ENCODE peak calls at places on chromosomes 3 and 15, in ten cellular contexts. One of them, this sample, is unnamed.
A peak's percentile ranks its signal among the peaks of the same experiment; 100 is the strongest.

GRCh38 chr15:73352082-73352481 is 16.7 kb downstream of the HCN4 start:
- DNase-seq in activated CD4-positive, alpha-beta T cell treated with anti-CD3 and anti-CD28 coated beads, Interleukin-2, amount 10 ng/mL, durations not matched to agents 24 days and 14 days: no peak
- DNase-seq in astrocyte: peak; percentile 14
- DNase-seq in activated CD4-positive, CD25-positive, alpha-beta regulatory T cell: no peak
- DNase-seq in pons: peak; percentile 25
- DNase-seq in GM23338: no peak
- DNase-seq in AG10803: peak; percentile 27
- DNase-seq in NCI-H1092: no peak
- DNase-seq in activated effector memory CD4-positive, alpha-beta T cell treated with anti-CD3 and anti-CD28 coated beads, Interleukin-2, amount 50 U/mL, for 16 hours: no peak
- DNase-seq in HFFc6: no peak
- DNase-seq in this sample: peak; percentile 39

GRCh38 chr3:39882111-39882510 is 72.7 kb downstream of the MYRIP start:
- DNase-seq in activated CD4-positive, alpha-beta T cell treated with anti-CD3 and anti-CD28 coated beads, Interleukin-2, amount 10 ng/mL, durations not matched to agents 24 days and 14 days: no peak
- DNase-seq in activated CD4-positive, CD25-positive, alpha-beta regulatory T cell: no peak
- DNase-seq in activated effector memory CD4-positive, alpha-beta T cell treated with anti-CD3 and anti-CD28 coated beads, Interleukin-2, amount 50 U/mL, for 16 hours: no peak
- DNase-seq in NCI-H1092: no peak
- DNase-seq in astrocyte: no peak
- DNase-seq in GM23338: no peak
- DNase-seq in pons: no peak
- DNase-seq in AG10803: no peak
- DNase-seq in HFFc6: no peak
- DNase-seq in this sample: no peak

GRCh38 chr15:80309769-80310384 is 57.9 kb upstream of the CTXND1 start:
- DNase-seq in NCI-H1092: no peak
- DNase-seq in AG10803: peak; percentile 34
- DNase-seq in activated CD4-positive, alpha-beta T cell treated with anti-CD3 and anti-CD28 coated beads, Interleukin-2, amount 10 ng/mL, durations not matched to agents 24 days and 14 days: no peak
- DNase-seq in pons: peak; percentile 35
- DNase-seq in astrocyte: no peak
- DNase-seq in activated effector memory CD4-positive, alpha-beta T cell treated with anti-CD3 and anti-CD28 coated beads, Interleukin-2, amount 50 U/mL, for 16 hours: no peak
- DNase-seq in GM23338: peak; percentile 68
- DNase-seq in HFFc6: peak; percentile 31
- DNase-seq in activated CD4-positive, CD25-positive, alpha-beta regulatory T cell: no peak
- DNase-seq in this sample: no peak

GRCh38 chr3:40258555-40258954 is 51.0 kb upstream of the EIF1B start:
- DNase-seq in NCI-H1092: no peak
- DNase-seq in AG10803: peak; percentile 22
- DNase-seq in activated CD4-positive, CD25-positive, alpha-beta regulatory T cell: no peak
- DNase-seq in GM23338: peak; percentile 33
- DNase-seq in activated CD4-positive, alpha-beta T cell treated with anti-CD3 and anti-CD28 coated beads, Interleukin-2, amount 10 ng/mL, durations not matched to agents 24 days and 14 days: no peak
- DNase-seq in astrocyte: peak; percentile 5
- DNase-seq in pons: no peak
- DNase-seq in activated effector memory CD4-positive, alpha-beta T cell treated with anti-CD3 and anti-CD28 coated beads, Interleukin-2, amount 50 U/mL, for 16 hours: no peak
- DNase-seq in HFFc6: peak; percentile 63
- DNase-seq in this sample: no peak

GRCh38 chr3:52851348-52851747 is 16.5 kb upstream of the MUSTN1 start:
- DNase-seq in activated effector memory CD4-positive, alpha-beta T cell treated with anti-CD3 and anti-CD28 coated beads, Interleukin-2, amount 50 U/mL, for 16 hours: no peak
- DNase-seq in activated CD4-positive, alpha-beta T cell treated with anti-CD3 and anti-CD28 coated beads, Interleukin-2, amount 10 ng/mL, durations not matched to agents 24 days and 14 days: peak; percentile 76
- DNase-seq in activated CD4-positive, CD25-positive, alpha-beta regulatory T cell: no peak
- DNase-seq in astrocyte: no peak
- DNase-seq in NCI-H1092: peak; percentile 12
- DNase-seq in HFFc6: peak; percentile 34
- DNase-seq in GM23338: peak; percentile 83
- DNase-seq in pons: peak; percentile 31
- DNase-seq in AG10803: peak; percentile 56
- DNase-seq in this sample: peak; percentile 31

GRCh38 chr3:49900491-49901153 is 3.1 kb downstream of the MST1R start:
- DNase-seq in AG10803: peak; percentile 52
- DNase-seq in HFFc6: peak; percentile 72
- DNase-seq in NCI-H1092: no peak
- DNase-seq in pons: no peak
- DNase-seq in astrocyte: peak; percentile 26
- DNase-seq in activated CD4-positive, CD25-positive, alpha-beta regulatory T cell: no peak
- DNase-seq in GM23338: peak; percentile 30
- DNase-seq in activated CD4-positive, alpha-beta T cell treated with anti-CD3 and anti-CD28 coated beads, Interleukin-2, amount 10 ng/mL, durations not matched to agents 24 days and 14 days: no peak
- DNase-seq in activated effector memory CD4-positive, alpha-beta T cell treated with anti-CD3 and anti-CD28 coated beads, Interleukin-2, amount 50 U/mL, for 16 hours: no peak
- DNase-seq in this sample: no peak

GRCh38 chr3:12663311-12663935 is 494 bp downstream of the RAF1 start:
- DNase-seq in GM23338: peak; percentile 51
- DNase-seq in AG10803: peak; percentile 53
- DNase-seq in NCI-H1092: no peak
- DNase-seq in activated effector memory CD4-positive, alpha-beta T cell treated with anti-CD3 and anti-CD28 coated beads, Interleukin-2, amount 50 U/mL, for 16 hours: peak; percentile 86
- DNase-seq in HFFc6: no peak
- DNase-seq in activated CD4-positive, CD25-positive, alpha-beta regulatory T cell: peak; percentile 49
- DNase-seq in activated CD4-positive, alpha-beta T cell treated with anti-CD3 and anti-CD28 coated beads, Interleukin-2, amount 10 ng/mL, durations not matched to agents 24 days and 14 days: no peak
- DNase-seq in pons: no peak
- DNase-seq in astrocyte: no peak
- DNase-seq in this sample: no peak

GRCh38 chr3:156818890-156819289 is 7.3 kb upstream of the LEKR1 start:
- DNase-seq in AG10803: peak; percentile 93
- DNase-seq in GM23338: no peak
- DNase-seq in pons: no peak
- DNase-seq in NCI-H1092: no peak
- DNase-seq in activated effector memory CD4-positive, alpha-beta T cell treated with anti-CD3 and anti-CD28 coated beads, Interleukin-2, amount 50 U/mL, for 16 hours: no peak
- DNase-seq in activated CD4-positive, alpha-beta T cell treated with anti-CD3 and anti-CD28 coated beads, Interleukin-2, amount 10 ng/mL, durations not matched to agents 24 days and 14 days: no peak
- DNase-seq in activated CD4-positive, CD25-positive, alpha-beta regulatory T cell: no peak
- DNase-seq in astrocyte: peak; percentile 91
- DNase-seq in HFFc6: peak; percentile 66
- DNase-seq in this sample: no peak

GRCh38 chr3:149765762-149766334 is 13.6 kb upstream of the COMMD2 start:
- DNase-seq in activated CD4-positive, CD25-positive, alpha-beta regulatory T cell: no peak
- DNase-seq in activated CD4-positive, alpha-beta T cell treated with anti-CD3 and anti-CD28 coated beads, Interleukin-2, amount 10 ng/mL, durations not matched to agents 24 days and 14 days: no peak
- DNase-seq in astrocyte: peak; percentile 30
- DNase-seq in NCI-H1092: no peak
- DNase-seq in AG10803: peak; percentile 58
- DNase-seq in GM23338: peak; percentile 55
- DNase-seq in pons: peak; percentile 93
- DNase-seq in HFFc6: peak; percentile 55
- DNase-seq in activated effector memory CD4-positive, alpha-beta T cell treated with anti-CD3 and anti-CD28 coated beads, Interleukin-2, amount 50 U/mL, for 16 hours: no peak
- DNase-seq in this sample: peak; percentile 87

GRCh38 chr15:49471733-49472132 is 48.7 kb downstream of the FGF7 start:
- DNase-seq in activated CD4-positive, alpha-beta T cell treated with anti-CD3 and anti-CD28 coated beads, Interleukin-2, amount 10 ng/mL, durations not matched to agents 24 days and 14 days: peak; percentile 72
- DNase-seq in NCI-H1092: no peak
- DNase-seq in GM23338: no peak
- DNase-seq in astrocyte: no peak
- DNase-seq in pons: no peak
- DNase-seq in activated effector memory CD4-positive, alpha-beta T cell treated with anti-CD3 and anti-CD28 coated beads, Interleukin-2, amount 50 U/mL, for 16 hours: no peak
- DNase-seq in activated CD4-positive, CD25-positive, alpha-beta regulatory T cell: no peak
- DNase-seq in HFFc6: no peak
- DNase-seq in AG10803: no peak
- DNase-seq in this sample: no peak

GRCh38 chr15:26712350-26712749 is 60.5 kb downstream of the GABRB3 start:
- DNase-seq in AG10803: no peak
- DNase-seq in GM23338: no peak
- DNase-seq in astrocyte: no peak
- DNase-seq in activated effector memory CD4-positive, alpha-beta T cell treated with anti-CD3 and anti-CD28 coated beads, Interleukin-2, amount 50 U/mL, for 16 hours: no peak
- DNase-seq in NCI-H1092: no peak
- DNase-seq in HFFc6: no peak
- DNase-seq in activated CD4-positive, alpha-beta T cell treated with anti-CD3 and anti-CD28 coated beads, Interleukin-2, amount 10 ng/mL, durations not matched to agents 24 days and 14 days: no peak
- DNase-seq in pons: no peak
- DNase-seq in activated CD4-positive, CD25-positive, alpha-beta regulatory T cell: no peak
- DNase-seq in this sample: no peak

GRCh38 chr15:97126556-97127233 is 796.2 kb downstream of the NR2F2 start:
- DNase-seq in HFFc6: peak; percentile 25
- DNase-seq in activated CD4-positive, CD25-positive, alpha-beta regulatory T cell: no peak
- DNase-seq in activated effector memory CD4-positive, alpha-beta T cell treated with anti-CD3 and anti-CD28 coated beads, Interleukin-2, amount 50 U/mL, for 16 hours: no peak
- DNase-seq in GM23338: peak; percentile 18
- DNase-seq in NCI-H1092: no peak
- DNase-seq in astrocyte: no peak
- DNase-seq in pons: no peak
- DNase-seq in AG10803: no peak
- DNase-seq in activated CD4-positive, alpha-beta T cell treated with anti-CD3 and anti-CD28 coated beads, Interleukin-2, amount 10 ng/mL, durations not matched to agents 24 days and 14 days: no peak
- DNase-seq in this sample: no peak

GRCh38 chr3:99269606-99270355 is 368.3 kb upstream of the DCBLD2 start:
- DNase-seq in activated effector memory CD4-positive, alpha-beta T cell treated with anti-CD3 and anti-CD28 coated beads, Interleukin-2, amount 50 U/mL, for 16 hours: no peak
- DNase-seq in HFFc6: peak; percentile 39
- DNase-seq in AG10803: peak; percentile 83
- DNase-seq in GM23338: no peak
- DNase-seq in activated CD4-positive, alpha-beta T cell treated with anti-CD3 and anti-CD28 coated beads, Interleukin-2, amount 10 ng/mL, durations not matched to agents 24 days and 14 days: no peak
- DNase-seq in NCI-H1092: no peak
- DNase-seq in pons: peak; percentile 24
- DNase-seq in astrocyte: no peak
- DNase-seq in activated CD4-positive, CD25-positive, alpha-beta regulatory T cell: no peak
- DNase-seq in this sample: peak; percentile 35

GRCh38 chr3:21672303-21672702 is 78.7 kb downstream of the ZNF385D start:
- DNase-seq in NCI-H1092: no peak
- DNase-seq in astrocyte: peak; percentile 98
- DNase-seq in GM23338: no peak
- DNase-seq in activated effector memory CD4-positive, alpha-beta T cell treated with anti-CD3 and anti-CD28 coated beads, Interleukin-2, amount 50 U/mL, for 16 hours: no peak
- DNase-seq in HFFc6: peak; percentile 78
- DNase-seq in pons: no peak
- DNase-seq in activated CD4-positive, CD25-positive, alpha-beta regulatory T cell: no peak
- DNase-seq in activated CD4-positive, alpha-beta T cell treated with anti-CD3 and anti-CD28 coated beads, Interleukin-2, amount 10 ng/mL, durations not matched to agents 24 days and 14 days: no peak
- DNase-seq in AG10803: peak; percentile 92
- DNase-seq in this sample: no peak

GRCh38 chr3:53160660-53161344 is at the start of gene PRKCD:
- DNase-seq in pons: peak; percentile 71
- DNase-seq in activated CD4-positive, CD25-positive, alpha-beta regulatory T cell: peak; percentile 85
- DNase-seq in AG10803: peak; percentile 91
- DNase-seq in astrocyte: peak; percentile 68
- DNase-seq in activated effector memory CD4-positive, alpha-beta T cell treated with anti-CD3 and anti-CD28 coated beads, Interleukin-2, amount 50 U/mL, for 16 hours: peak; percentile 91
- DNase-seq in HFFc6: peak; percentile 84
- DNase-seq in NCI-H1092: peak; percentile 6
- DNase-seq in GM23338: peak; percentile 91
- DNase-seq in activated CD4-positive, alpha-beta T cell treated with anti-CD3 and anti-CD28 coated beads, Interleukin-2, amount 10 ng/mL, durations not matched to agents 24 days and 14 days: peak; percentile 92
- DNase-seq in this sample: peak; percentile 79

GRCh38 chr15:58469432-58470353 is 37.9 kb downstream of the LIPC start:
- DNase-seq in activated CD4-positive, CD25-positive, alpha-beta regulatory T cell: no peak
- DNase-seq in GM23338: peak; percentile 55
- DNase-seq in HFFc6: peak; percentile 93
- DNase-seq in AG10803: peak; percentile 98
- DNase-seq in pons: no peak
- DNase-seq in activated CD4-positive, alpha-beta T cell treated with anti-CD3 and anti-CD28 coated beads, Interleukin-2, amount 10 ng/mL, durations not matched to agents 24 days and 14 days: no peak
- DNase-seq in activated effector memory CD4-positive, alpha-beta T cell treated with anti-CD3 and anti-CD28 coated beads, Interleukin-2, amount 50 U/mL, for 16 hours: no peak
- DNase-seq in astrocyte: peak; percentile 99
- DNase-seq in NCI-H1092: no peak
- DNase-seq in this sample: no peak

GRCh38 chr3:150497956-150498355 is 48.3 kb downstream of the SERP1 start:
- DNase-seq in activated CD4-positive, alpha-beta T cell treated with anti-CD3 and anti-CD28 coated beads, Interleukin-2, amount 10 ng/mL, durations not matched to agents 24 days and 14 days: no peak
- DNase-seq in AG10803: peak; percentile 44
- DNase-seq in GM23338: no peak
- DNase-seq in NCI-H1092: no peak
- DNase-seq in activated effector memory CD4-positive, alpha-beta T cell treated with anti-CD3 and anti-CD28 coated beads, Interleukin-2, amount 50 U/mL, for 16 hours: no peak
- DNase-seq in activated CD4-positive, CD25-positive, alpha-beta regulatory T cell: no peak
- DNase-seq in pons: no peak
- DNase-seq in astrocyte: peak; percentile 59
- DNase-seq in HFFc6: peak; percentile 86
- DNase-seq in this sample: no peak

GRCh38 chr15:43249699-43250203 is 17.0 kb downstream of the TGM5 start:
- DNase-seq in astrocyte: peak; percentile 97
- DNase-seq in activated effector memory CD4-positive, alpha-beta T cell treated with anti-CD3 and anti-CD28 coated beads, Interleukin-2, amount 50 U/mL, for 16 hours: no peak
- DNase-seq in NCI-H1092: no peak
- DNase-seq in activated CD4-positive, alpha-beta T cell treated with anti-CD3 and anti-CD28 coated beads, Interleukin-2, amount 10 ng/mL, durations not matched to agents 24 days and 14 days: peak; percentile 70
- DNase-seq in pons: no peak
- DNase-seq in HFFc6: peak; percentile 82
- DNase-seq in GM23338: no peak
- DNase-seq in activated CD4-positive, CD25-positive, alpha-beta regulatory T cell: no peak
- DNase-seq in AG10803: peak; percentile 91
- DNase-seq in this sample: no peak

GRCh38 chr3:125300416-125300815 is 74.7 kb downstream of the ZNF148 start:
- DNase-seq in HFFc6: peak; percentile 65
- DNase-seq in pons: no peak
- DNase-seq in activated CD4-positive, CD25-positive, alpha-beta regulatory T cell: no peak
- DNase-seq in NCI-H1092: no peak
- DNase-seq in activated effector memory CD4-positive, alpha-beta T cell treated with anti-CD3 and anti-CD28 coated beads, Interleukin-2, amount 50 U/mL, for 16 hours: no peak
- DNase-seq in GM23338: no peak
- DNase-seq in activated CD4-positive, alpha-beta T cell treated with anti-CD3 and anti-CD28 coated beads, Interleukin-2, amount 10 ng/mL, durations not matched to agents 24 days and 14 days: no peak
- DNase-seq in AG10803: peak; percentile 87
- DNase-seq in astrocyte: peak; percentile 70
- DNase-seq in this sample: no peak

GRCh38 chr15:66838671-66839239 is 136.7 kb downstream of the SMAD6 start:
- DNase-seq in activated CD4-positive, alpha-beta T cell treated with anti-CD3 and anti-CD28 coated beads, Interleukin-2, amount 10 ng/mL, durations not matched to agents 24 days and 14 days: no peak
- DNase-seq in HFFc6: peak; percentile 54
- DNase-seq in activated CD4-positive, CD25-positive, alpha-beta regulatory T cell: no peak
- DNase-seq in pons: no peak
- DNase-seq in NCI-H1092: no peak
- DNase-seq in AG10803: peak; percentile 47
- DNase-seq in activated effector memory CD4-positive, alpha-beta T cell treated with anti-CD3 and anti-CD28 coated beads, Interleukin-2, amount 50 U/mL, for 16 hours: no peak
- DNase-seq in GM23338: peak; percentile 60
- DNase-seq in astrocyte: peak; percentile 36
- DNase-seq in this sample: no peak

GRCh38 chr3:13296662-13297061 is 123.5 kb downstream of the NUP210 start:
- DNase-seq in HFFc6: no peak
- DNase-seq in NCI-H1092: no peak
- DNase-seq in GM23338: no peak
- DNase-seq in pons: no peak
- DNase-seq in activated CD4-positive, alpha-beta T cell treated with anti-CD3 and anti-CD28 coated beads, Interleukin-2, amount 10 ng/mL, durations not matched to agents 24 days and 14 days: no peak
- DNase-seq in activated effector memory CD4-positive, alpha-beta T cell treated with anti-CD3 and anti-CD28 coated beads, Interleukin-2, amount 50 U/mL, for 16 hours: no peak
- DNase-seq in activated CD4-positive, CD25-positive, alpha-beta regulatory T cell: no peak
- DNase-seq in astrocyte: no peak
- DNase-seq in AG10803: no peak
- DNase-seq in this sample: no peak